ENCODE peak calls at places on chromosomes 12 and 14, in five cellular contexts. V is hepatocyte; P is CD4-positive, CD25-positive, alpha-beta regulatory T cell; F is left ventricle myocardium inferior; H is left lung. K is an unnamed sample.

GRCh38 chr14:55698051-55698450 is 118.0 kb downstream of the KTN1 start:
- DNase-seq in P (no peak), H (no peak), F (no peak), V (peak; percentile 41), K (no peak)

GRCh38 chr12:65953621-65954020 is 129.3 kb downstream of the HMGA2 start:
- DNase-seq in P (no peak), H (no peak), V (no peak), F (no peak), K (no peak)

GRCh38 chr12:106917503-106917902 is 38.2 kb upstream of the TMEM263 start:
- DNase-seq in V (no peak), P (no peak), H (no peak), F (no peak), K (no peak)

GRCh38 chr12:4591180-4591687 is 29.2 kb downstream of the DYRK4 start:
- DNase-seq in F (no peak), P (no peak), H (no peak), V (no peak), K (no peak)

GRCh38 chr14:103607039-103607668 is 21.9 kb upstream of the KLC1 start:
- DNase-seq in P (peak; percentile 13), V (peak; percentile 76), H (peak; percentile 81), F (peak; percentile 80), K (peak; percentile 66)

GRCh38 chr14:90499121-90499520 is 102.3 kb downstream of the CALM1 start:
- DNase-seq in F (no peak), P (no peak), H (peak; percentile 7), V (no peak), K (no peak)

GRCh38 chr12:57240069-57240921 is 10.7 kb downstream of the STAC3 start:
- DNase-seq in P (peak; percentile 60), H (no peak), V (peak; percentile 85), F (peak; percentile 49), K (no peak)

GRCh38 chr12:62621239-62621638 is 154.6 kb downstream of the MON2 start:
- DNase-seq in H (no peak), F (no peak), P (no peak), V (no peak), K (no peak)

GRCh38 chr12:26239508-26240328 is 44.3 kb downstream of the SSPN start:
- DNase-seq in H (peak; percentile 72), F (peak; percentile 66), P (no peak), V (no peak), K (peak; percentile 35)

GRCh38 chr12:95836630-95837239 is 22.0 kb upstream of the SNRPF start:
- DNase-seq in H (no peak), P (no peak), F (no peak), V (no peak), K (no peak)

GRCh38 chr12:43332977-43333649 is 218.9 kb downstream of the ADAMTS20 start:
- DNase-seq in H (no peak), P (no peak), F (no peak), V (peak; percentile 63), K (no peak)

GRCh38 chr12:99918003-99918402 is 66.7 kb downstream of the ANKS1B start:
- DNase-seq in H (no peak), V (no peak), P (no peak), F (no peak), K (peak; percentile 54)

GRCh38 chr12:27064397-27065342 is 17.7 kb downstream of the C12orf71 start:
- DNase-seq in F (no peak), P (no peak), V (no peak), H (no peak), K (no peak)

GRCh38 chr14:29971101-29971500 is 43.5 kb upstream of the PRKD1 start:
- DNase-seq in H (no peak), P (no peak), V (no peak), F (no peak), K (no peak)

GRCh38 chr12:68157295-68157871 is 2.2 kb downstream of the IFNG start:
- DNase-seq in F (no peak), P (no peak), H (no peak), V (no peak), K (no peak)

GRCh38 chr14:52602131-52602530 is 49.5 kb downstream of the GPR137C start:
- DNase-seq in P (no peak), V (no peak), H (no peak), F (no peak), K (no peak)

GRCh38 chr12:46367351-46368029 is 5.1 kb downstream of the SLC38A2 start:
- DNase-seq in P (no peak), H (no peak), F (no peak), V (no peak), K (no peak)

GRCh38 chr14:102909911-102910310 is 12.6 kb upstream of the AMN start:
- DNase-seq in F (no peak), H (no peak), V (no peak), P (no peak), K (no peak)

GRCh38 chr14:23399136-23399535 is 8.9 kb downstream of the MYH6 start:
- DNase-seq in P (no peak), H (no peak), V (no peak), F (peak; percentile 12), K (no peak)

GRCh38 chr12:16155938-16156337 is 121.5 kb downstream of the SLC15A5 start:
- DNase-seq in P (no peak), V (no peak), H (no peak), F (no peak), K (no peak)

GRCh38 chr14:88983755-88984154 is 159.3 kb downstream of the TTC8 start:
- DNase-seq in P (no peak), V (peak; percentile 32), F (no peak), H (no peak), K (no peak)

GRCh38 chr12:126926023-126926600 is 1340.9 kb upstream of the TMEM132C start:
- DNase-seq in F (no peak), P (no peak), H (no peak), V (no peak), K (no peak)

GRCh38 chr12:4121506-4122020 is 152.0 kb upstream of the CCND2 start:
- DNase-seq in H (no peak), F (no peak), P (no peak), V (no peak), K (no peak)

GRCh38 chr12:69484428-69484827 is 14.2 kb downstream of the FRS2 start:
- DNase-seq in V (peak; percentile 10), H (no peak), F (no peak), P (no peak), K (no peak)

GRCh38 chr12:54162741-54163140 is 26.0 kb downstream of the SMUG1 start:
- DNase-seq in P (no peak), V (no peak), F (no peak), H (no peak), K (no peak)

GRCh38 chr12:26630546-26631027 is 202.4 kb downstream of the ITPR2 start:
- DNase-seq in P (no peak), F (no peak), H (no peak), V (peak; percentile 50), K (no peak)

GRCh38 chr12:114403044-114403689 is 2.8 kb downstream of the TBX5 start:
- DNase-seq in P (no peak), V (peak; percentile 50), H (no peak), F (peak; percentile 50), K (no peak)

GRCh38 chr12:25051583-25052190 is 102.8 kb upstream of the BCAT1 start:
- DNase-seq in P (peak; percentile 32), V (no peak), H (no peak), F (no peak), K (no peak)

GRCh38 chr14:103260629-103261124 is 73.4 kb upstream of the EIF5 start:
- DNase-seq in H (no peak), V (no peak), F (peak; percentile 35), P (no peak), K (no peak)

GRCh38 chr12:56635539-56636117 is 5.5 kb upstream of the BAZ2A start:
- DNase-seq in P (peak; percentile 58), V (no peak), H (no peak), F (no peak), K (no peak)

GRCh38 chr12:53031616-53032015 is 18.2 kb upstream of the TNS2 start:
- DNase-seq in F (no peak), V (no peak), H (no peak), P (no peak), K (no peak)
- H3K36me3 ChIP-seq in F (peaks cover 97% of the 10 kb centered on the region), V (no peaks in the 10 kb centered on the region), H (peaks cover 100% of the 10 kb centered on the region), P (peaks cover 81% of the 10 kb centered on the region), K (peaks cover 88% of the 10 kb centered on the region)

DNA sequence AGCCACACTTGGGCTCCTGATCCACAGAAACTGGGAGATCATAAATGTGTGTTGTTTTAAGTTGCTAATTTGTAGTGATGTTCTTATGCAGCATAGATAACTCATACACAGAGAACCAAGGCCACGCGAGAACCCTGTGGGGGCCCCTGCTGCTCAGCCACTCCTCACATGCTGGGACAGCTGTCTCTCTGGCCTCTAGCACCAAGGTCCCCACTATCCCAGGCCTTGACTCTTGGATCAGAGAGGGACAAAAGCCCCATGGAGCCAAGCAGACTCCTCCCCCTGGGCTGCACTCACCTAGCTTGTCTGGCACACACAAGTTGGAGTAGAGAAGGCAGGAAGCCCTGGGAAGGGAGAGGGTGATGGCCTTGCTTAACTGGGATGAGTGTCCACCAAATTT is 11.3 kb downstream of the PLD4 start:
- DNase-seq in V (no peak), H (no peak), P (no peak), F (no peak), K (no peak)
- H3K4me3 ChIP-seq in V (no peak overlapping the region), H (no peak overlapping the region), P (no peak overlapping the region), F (no peak overlapping the region), K (no peak overlapping the region)

GRCh38 chr12:105018001-105018400 is 31.9 kb downstream of the NOPCHAP1 start:
- DNase-seq in F (no peak), H (no peak), V (no peak), P (no peak), K (no peak)

GRCh38 chr12:105013892-105014291 is 27.8 kb downstream of the NOPCHAP1 start:
- DNase-seq in H (no peak), F (no peak), P (no peak), V (no peak), K (no peak)

GRCh38 chr12:105014603-105015002 is 28.5 kb downstream of the NOPCHAP1 start:
- DNase-seq in F (no peak), V (no peak), P (no peak), H (no peak), K (no peak)

GRCh38 chr12:105020241-105020962 is 34.3 kb downstream of the NOPCHAP1 start:
- DNase-seq in F (no peak), V (no peak), H (peak; percentile 36), P (no peak), K (no peak)

GRCh38 chr12:105018761-105019160 is 32.6 kb downstream of the NOPCHAP1 start:
- DNase-seq in P (no peak), H (no peak), V (no peak), F (no peak), K (no peak)
- H3K36me3 ChIP-seq in P (no peaks in the 10 kb centered on the region), H (peaks cover 4% of the 10 kb centered on the region), V (no peaks in the 10 kb centered on the region), F (peaks cover 1% of the 10 kb centered on the region), K (no peaks in the 10 kb centered on the region)

GRCh38 chr12:459050-459429 is 699 bp upstream of the B4GALNT3 start:
- DNase-seq in F (no peak), P (no peak), H (no peak), V (no peak), K (no peak)

GRCh38 chr12:459430-460258 is at the start of gene B4GALNT3:
- DNase-seq in H (peak; percentile 58), P (peak; percentile 50), F (peak; percentile 61), V (peak; percentile 79), K (no peak)

GRCh38 chr12:455821-456220 is 3.9 kb upstream of the B4GALNT3 start:
- DNase-seq in H (no peak), F (no peak), P (no peak), V (no peak), K (no peak)

GRCh38 chr12:460301-461230 is 827 bp downstream of the B4GALNT3 start:
- DNase-seq in V (peak; percentile 48), H (no peak), P (peak; percentile 20), F (no peak), K (no peak)

GRCh38 chr12:457676-458075 is 2.1 kb upstream of the B4GALNT3 start:
- DNase-seq in F (no peak), P (no peak), V (no peak), H (no peak), K (no peak)
- H3K4me3 ChIP-seq in F (no peak overlapping the region), P (no peak overlapping the region), V (no peak overlapping the region), H (no peak overlapping the region), K (no peak overlapping the region)

GRCh38 chr14:43949410-43949809 is 557.7 kb downstream of the FSCB start:
- DNase-seq in H (no peak), V (no peak), F (no peak), P (no peak), K (no peak)
- H3K36me3 ChIP-seq in H (no peaks in the 10 kb centered on the region), V (no peaks in the 10 kb centered on the region), F (no peaks in the 10 kb centered on the region), P (no peaks in the 10 kb centered on the region), K (no peaks in the 10 kb centered on the region)

K was measured in gastrocnemius medialis.